ENCODE peak calls at places on chromosome 7, in seven cellular contexts. L, V, Z, B, C, P and S are unnamed samples.

GRCh38 chr7:143012001-143012400 is 14.9 kb downstream of the OR9A2 start:
- DNase-seq in L (no peak), V (no peak), Z (no peak), C (no peak), P (no peak), B (no peak), S (no peak)

GRCh38 chr7:157930926-157931466 is 594.2 kb downstream of the DNAJB6 start:
- DNase-seq in C (no peak), L (no peak), V (no peak), B (no peak), P (no peak), Z (no peak), S (no peak)

GRCh38 chr7:137289101-137289500 is 54.4 kb downstream of the PTN start:
- DNase-seq in C (no peak), V (no peak), B (no peak), Z (no peak), L (no peak), P (no peak), S (no peak)

GRCh38 chr7:2709553-2710165 is 21.7 kb downstream of the AMZ1 start:
- DNase-seq in L (peak; percentile 62), B (peak; percentile 87), P (peak; percentile 93), C (no peak), Z (peak; percentile 27), V (peak; percentile 95), S (peak; percentile 93)

GRCh38 chr7:78141533-78142281 is 343.1 kb downstream of the PHTF2 start:
- DNase-seq in P (no peak), V (no peak), L (no peak), Z (peak; percentile 88), B (no peak), C (peak; percentile 83), S (no peak)

GRCh38 chr7:151394076-151395035 is 15.5 kb downstream of the WDR86 start:
- DNase-seq in B (no peak), V (no peak), Z (no peak), P (no peak), C (no peak), L (no peak), S (no peak)

GRCh38 chr7:18408461-18408860 is 87.1 kb upstream of the HDAC9 start:
- DNase-seq in B (peak; percentile 87), C (peak; percentile 55), L (no peak), Z (peak; percentile 90), P (no peak), V (no peak), S (peak; percentile 13)

GRCh38 chr7:137957887-137958286 is 44.0 kb downstream of the CREB3L2 start:
- DNase-seq in L (no peak), Z (no peak), C (peak; percentile 80), P (no peak), V (no peak), B (peak; percentile 57), S (peak; percentile 64)

GRCh38 chr7:157668221-157668883 is 331.5 kb downstream of the DNAJB6 start:
- DNase-seq in C (no peak), Z (no peak), V (no peak), L (no peak), B (no peak), P (no peak), S (no peak)

GRCh38 chr7:27151945-27152815 is at the start of gene HOXA3:
- DNase-seq in P (peak; percentile 63), B (no peak), Z (peak; percentile 59), L (no peak), C (peak; percentile 50), V (no peak), S (peak; percentile 27)

GRCh38 chr7:4718071-4718470 is 36.0 kb downstream of the FOXK1 start:
- DNase-seq in V (no peak), Z (no peak), L (no peak), B (no peak), P (no peak), C (no peak), S (no peak)

GRCh38 chr7:101173752-101174244 is 6.3 kb downstream of the NAT16 start:
- DNase-seq in C (no peak), P (peak; percentile 98), B (peak; percentile 85), V (peak; percentile 90), L (no peak), Z (no peak), S (no peak)

GRCh38 chr7:38975944-38976392 is 1.7 kb upstream of the POU6F2 start:
- DNase-seq in C (no peak), V (peak; percentile 76), L (peak; percentile 51), Z (no peak), P (peak; percentile 80), B (peak; percentile 54), S (no peak)

GRCh38 chr7:155470686-155471638 is 13.0 kb downstream of the EN2 start:
- DNase-seq in C (no peak), B (no peak), L (no peak), Z (no peak), V (peak; percentile 25), P (peak; percentile 47), S (no peak)

GRCh38 chr7:22859676-22860290 is 37.1 kb upstream of the TOMM7 start:
- DNase-seq in P (no peak), L (no peak), Z (no peak), V (no peak), C (no peak), B (no peak), S (peak; percentile 14)

GRCh38 chr7:68470836-68471235 is 1127.4 kb upstream of the AUTS2 start:
- DNase-seq in P (no peak), C (no peak), V (no peak), B (no peak), L (no peak), Z (no peak), S (no peak)

GRCh38 chr7:5143935-5144903 is 45.8 kb upstream of the WIPI2 start:
- DNase-seq in L (no peak), P (no peak), C (no peak), B (no peak), Z (peak; percentile 1), V (no peak), S (no peak)

GRCh38 chr7:38321515-38321944 is 48.1 kb upstream of the TARP start:
- DNase-seq in V (no peak), B (no peak), Z (peak; percentile 82), L (no peak), C (peak; percentile 41), P (no peak), S (no peak)

GRCh38 chr7:64098-64521 is 128.3 kb upstream of the FAM20C start:
- DNase-seq in C (peak; percentile 70), L (peak; percentile 33), B (peak; percentile 78), V (peak; percentile 71), Z (peak; percentile 74), P (no peak), S (peak; percentile 10)

GRCh38 chr7:44664756-44665461 is 58.5 kb downstream of the OGDH start:
- DNase-seq in V (no peak), Z (no peak), C (no peak), B (no peak), L (no peak), P (no peak), S (no peak)

GRCh38 chr7:35249537-35249907 is 4.4 kb downstream of the TBX20 start:
- DNase-seq in B (peak; percentile 74), C (no peak), P (peak; percentile 61), Z (no peak), L (no peak), V (peak; percentile 68), S (no peak)

DNA sequence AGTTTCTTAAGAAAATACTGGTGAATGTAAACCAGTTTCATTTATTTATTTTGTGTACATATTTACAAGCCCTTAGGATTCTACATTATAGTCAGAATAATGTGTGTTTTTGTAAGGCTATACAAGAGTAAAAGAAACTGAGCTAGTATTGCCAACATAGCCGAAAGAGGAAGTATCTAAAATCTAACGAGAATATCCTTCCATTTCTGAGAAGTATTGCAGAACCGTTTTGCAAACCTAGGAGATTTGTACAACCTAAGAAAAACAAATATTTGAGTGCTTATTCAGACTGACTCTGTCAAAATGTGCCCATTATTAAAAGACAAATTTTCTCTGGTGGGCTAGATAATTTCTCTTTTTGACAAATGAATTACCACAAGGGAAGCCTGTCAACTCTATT is 434.4 kb upstream of the SEMA3D start:
- DNase-seq in B (no peak), L (no peak), V (no peak), C (no peak), P (no peak), Z (no peak), S (no peak)
- H3K4me1 ChIP-seq in B (no peaks in the 10 kb centered on the region), L (no peaks in the 10 kb centered on the region), V (no peaks in the 10 kb centered on the region), C (no peaks in the 10 kb centered on the region), P (no peaks in the 10 kb centered on the region), Z (no peaks in the 10 kb centered on the region), S (no peaks in the 10 kb centered on the region)

GRCh38 chr7:47495269-47495875 is 86.5 kb downstream of the TNS3 start:
- DNase-seq in C (no peak), V (no peak), Z (no peak), B (no peak), P (no peak), L (no peak), S (no peak)

GRCh38 chr7:47496666-47497065 is 85.2 kb downstream of the TNS3 start:
- DNase-seq in B (no peak), L (no peak), C (no peak), V (no peak), Z (no peak), P (no peak), S (no peak)

GRCh38 chr7:47497367-47498096 is 84.4 kb downstream of the TNS3 start:
- DNase-seq in L (no peak), V (no peak), C (peak; percentile 69), P (no peak), B (no peak), Z (no peak), S (no peak)

GRCh38 chr7:47493971-47494370 is 87.9 kb downstream of the TNS3 start:
- DNase-seq in B (no peak), V (no peak), P (no peak), Z (no peak), C (no peak), L (no peak), S (peak; percentile 66)

GRCh38 chr7:47496064-47496665 is 85.7 kb downstream of the TNS3 start:
- DNase-seq in Z (no peak), P (no peak), B (no peak), V (no peak), L (no peak), C (no peak), S (no peak)
- H2BK120ac ChIP-seq in Z (no peak overlapping the region), P (no peak overlapping the region), B (no peak overlapping the region), V (no peak overlapping the region), L (no peak overlapping the region), C (no peak overlapping the region), S (no peak overlapping the region)

GRCh38 chr7:54725255-54725654 is 33.8 kb downstream of the SEC61G start:
- DNase-seq in C (no peak), V (no peak), B (no peak), P (no peak), Z (no peak), L (no peak), S (peak; percentile 35)
- H3K4me1 ChIP-seq in C (no peaks in the 10 kb centered on the region), V (peaks cover 6% of the 10 kb centered on the region), B (no peaks in the 10 kb centered on the region), P (peaks cover 4% of the 10 kb centered on the region), Z (no peaks in the 10 kb centered on the region), L (no peaks in the 10 kb centered on the region), S (no peaks in the 10 kb centered on the region)

DNA sequence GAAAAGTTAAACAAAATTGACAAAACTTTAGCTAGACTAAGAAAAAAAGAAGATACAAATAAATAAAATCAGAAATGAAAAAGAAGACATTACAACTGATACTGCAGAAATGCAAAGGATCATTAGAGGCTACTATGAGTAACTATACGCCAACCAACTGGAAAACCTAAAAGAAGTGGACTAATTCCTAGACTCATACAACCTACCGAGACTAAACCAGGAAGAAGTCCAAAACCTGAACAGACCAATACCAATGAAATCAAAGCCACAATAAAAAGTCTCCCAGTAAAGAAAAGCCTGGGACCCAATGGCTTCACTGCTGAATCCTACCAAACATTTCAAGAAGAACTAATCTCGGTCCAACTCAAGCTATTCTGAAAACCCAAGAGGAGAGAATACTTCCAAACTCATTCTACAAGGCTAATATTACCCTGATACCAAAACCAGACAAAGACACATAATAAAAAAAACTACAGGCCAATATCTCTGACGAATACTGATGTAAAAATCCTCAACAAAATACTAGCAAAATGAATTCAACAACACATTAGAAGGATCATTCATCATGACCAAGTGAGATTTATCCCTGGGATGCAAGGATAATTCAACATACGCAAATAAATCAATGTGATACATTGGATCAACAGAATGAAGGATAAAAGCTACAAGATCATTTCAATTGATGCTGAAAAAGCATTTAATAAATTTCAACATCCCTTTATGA is 20.3 kb downstream of the ELAPOR2 start:
- DNase-seq in C (peak; percentile 33), Z (no peak), P (no peak), B (no peak), L (no peak), V (no peak), S (no peak)
- H2BK120ac ChIP-seq in C (no peak overlapping the region), Z (no peak overlapping the region), P (no peak overlapping the region), B (no peak overlapping the region), L (no peak overlapping the region), V (no peak overlapping the region), S (no peak overlapping the region)